ENCODE peak calls at places on chromosomes 16 and 17, in seven cellular contexts. P is GM12864, Y is fibroblast of the aortic adventitia, G is fibroblast of lung, E is AG04449, O is heart right ventricle, I is fibroblast of pulmonary artery. Z is an unnamed sample.

GRCh38 chr17:50308666-50309065 is 34.4 kb downstream of the TMEM92 start:
- DNase-seq in P (no peak), Y (peak; percentile 43), G (peak; percentile 36), E (no peak), O (no peak), I (peak; percentile 44), Z (no peak)

GRCh38 chr16:1309888-1310831 is 724 bp downstream of the UBE2I start:
- DNase-seq in P (no peak), Y (peak; percentile 52), G (peak; percentile 47), E (no peak), O (peak; percentile 55), I (peak; percentile 48), Z (peak; percentile 49)

GRCh38 chr16:11257131-11257938 is 1.3 kb upstream of the SOCS1 start:
- DNase-seq in P (no peak), Y (peak; percentile 82), G (peak; percentile 85), E (no peak), O (peak; percentile 61), I (peak; percentile 87), Z (peak; percentile 27)

GRCh38 chr16:27769561-27770222 is 219.7 kb downstream of the KATNIP start:
- DNase-seq in P (no peak), Y (peak; percentile 31), G (no peak), E (peak; percentile 17), O (no peak), I (peak; percentile 59), Z (no peak)

GRCh38 chr17:49898547-49899490 is 51.0 kb upstream of the TAC4 start:
- DNase-seq in P (no peak), Y (no peak), G (no peak), E (no peak), O (no peak), I (peak; percentile 4), Z (no peak)

GRCh38 chr17:2335726-2336214 is 487 bp downstream of the TSR1 start:
- DNase-seq in P (no peak), Y (no peak), G (no peak), E (no peak), O (no peak), I (no peak), Z (no peak)

GRCh38 chr17:43341705-43342600 is 56.8 kb upstream of the ARL4D start:
- DNase-seq in P (no peak), Y (peak; percentile 72), G (peak; percentile 70), E (no peak), O (no peak), I (peak; percentile 48), Z (no peak)

GRCh38 chr17:79464310-79465010 is 146.4 kb downstream of the RBFOX3 start:
- DNase-seq in P (no peak), Y (no peak), G (no peak), E (no peak), O (no peak), I (no peak), Z (no peak)

GRCh38 chr17:8038954-8039610 is at the start of gene ALOX15B:
- DNase-seq in P (no peak), Y (no peak), G (no peak), E (no peak), O (no peak), I (no peak), Z (no peak)

GRCh38 chr17:71975331-71975801 is 145.5 kb upstream of the SOX9 start:
- DNase-seq in P (no peak), Y (peak; percentile 67), G (peak; percentile 73), E (no peak), O (peak; percentile 58), I (peak; percentile 44), Z (no peak)

GRCh38 chr17:39979021-39979660 is 1.5 kb upstream of the PSMD3 start:
- DNase-seq in P (no peak), Y (peak; percentile 90), G (peak; percentile 51), E (peak; percentile 67), O (no peak), I (peak; percentile 71), Z (peak; percentile 64)

GRCh38 chr16:78770353-78771091 is 671.1 kb downstream of the WWOX start:
- DNase-seq in P (no peak), Y (no peak), G (peak; percentile 29), E (no peak), O (peak; percentile 79), I (no peak), Z (no peak)

GRCh38 chr16:17518441-17518840 is 47.7 kb upstream of the XYLT1 start:
- DNase-seq in P (no peak), Y (peak; percentile 57), G (peak; percentile 49), E (peak; percentile 52), O (no peak), I (peak; percentile 13), Z (no peak)

GRCh38 chr16:12228607-12229499 is 252.3 kb downstream of the SNX29 start:
- DNase-seq in P (no peak), Y (peak; percentile 72), G (peak; percentile 71), E (no peak), O (peak; percentile 39), I (peak; percentile 64), Z (no peak)

GRCh38 chr16:28609631-28610594 is at the start of gene SULT1A1:
- DNase-seq in P (no peak), Y (peak; percentile 35), G (no peak), E (no peak), O (peak; percentile 57), I (peak; percentile 60), Z (no peak)

GRCh38 chr17:40448213-40448638 is 5.0 kb downstream of the IGFBP4 start:
- DNase-seq in P (no peak), Y (peak; percentile 69), G (peak; percentile 60), E (no peak), O (no peak), I (peak; percentile 45), Z (no peak)

GRCh38 chr17:8894673-8895578 is 27.5 kb upstream of the PIK3R6 start:
- DNase-seq in P (peak; percentile 72), Y (peak; percentile 76), G (peak; percentile 73), E (peak; percentile 16), O (no peak), I (peak; percentile 79), Z (peak; percentile 6)

GRCh38 chr17:417691-418420 is 65.2 kb upstream of the RPH3AL start:
- DNase-seq in P (no peak), Y (no peak), G (no peak), E (no peak), O (no peak), I (no peak), Z (no peak)

GRCh38 chr16:86304868-86305267 is 205.5 kb upstream of the FOXF1 start:
- DNase-seq in P (no peak), Y (no peak), G (no peak), E (no peak), O (no peak), I (no peak), Z (no peak)
- H3K4me3 ChIP-seq in P (no peak overlapping the region), Y (no peak overlapping the region), G (no peak overlapping the region), E (no peak overlapping the region), O (no peak overlapping the region), I (no peak overlapping the region), Z (no peak overlapping the region)

GRCh38 chr16:80964351-80964750 is 42.3 kb downstream of the CMC2 start:
- DNase-seq in P (no peak), Y (no peak), G (no peak), E (no peak), O (no peak), I (no peak), Z (no peak)
- H3K4me3 ChIP-seq in P (no peak overlapping the region), Y (no peak overlapping the region), G (no peak overlapping the region), E (no peak overlapping the region), O (no peak overlapping the region), I (no peak overlapping the region), Z (no peak overlapping the region)

DNA sequence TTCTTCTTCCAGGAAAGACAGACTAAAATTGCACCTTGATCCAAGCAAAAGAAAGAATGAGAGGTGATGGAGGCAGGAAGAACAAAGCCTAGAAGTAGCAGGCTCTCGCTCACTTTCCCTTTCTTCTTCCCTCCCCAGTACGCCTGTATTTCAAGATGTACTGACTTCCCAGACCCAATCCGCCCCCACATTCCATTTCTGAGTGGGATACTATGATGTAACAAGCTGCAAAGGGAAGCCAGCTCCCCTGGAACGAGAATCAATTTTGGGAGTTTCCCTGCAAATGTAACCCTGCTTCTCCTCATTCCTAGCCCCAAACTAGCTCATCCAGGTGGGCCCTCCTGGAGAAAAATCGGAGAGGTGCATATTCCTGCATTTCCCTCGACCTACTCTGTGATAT is 398.7 kb downstream of the SHISA9 start:
- DNase-seq in P (no peak), Y (no peak), G (no peak), E (no peak), O (no peak), I (no peak), Z (no peak)
- H3K4me3 ChIP-seq in P (no peak overlapping the region), Y (no peak overlapping the region), G (no peak overlapping the region), E (no peak overlapping the region), O (no peak overlapping the region), I (no peak overlapping the region), Z (no peak overlapping the region)

GRCh38 chr17:32870969-32871368 is 6.0 kb downstream of the MYO1D start:
- DNase-seq in P (no peak), Y (peak; percentile 4), G (peak; percentile 13), E (no peak), O (no peak), I (no peak), Z (no peak)

GRCh38 chr17:32869345-32870026 is 7.4 kb downstream of the MYO1D start:
- DNase-seq in P (no peak), Y (no peak), G (no peak), E (no peak), O (no peak), I (no peak), Z (no peak)

GRCh38 chr17:32873114-32873513 is 3.8 kb downstream of the MYO1D start:
- DNase-seq in P (no peak), Y (no peak), G (no peak), E (no peak), O (no peak), I (no peak), Z (no peak)

GRCh38 chr17:32871736-32872135 is 5.2 kb downstream of the MYO1D start:
- DNase-seq in P (no peak), Y (no peak), G (no peak), E (no peak), O (no peak), I (no peak), Z (no peak)

DNA sequence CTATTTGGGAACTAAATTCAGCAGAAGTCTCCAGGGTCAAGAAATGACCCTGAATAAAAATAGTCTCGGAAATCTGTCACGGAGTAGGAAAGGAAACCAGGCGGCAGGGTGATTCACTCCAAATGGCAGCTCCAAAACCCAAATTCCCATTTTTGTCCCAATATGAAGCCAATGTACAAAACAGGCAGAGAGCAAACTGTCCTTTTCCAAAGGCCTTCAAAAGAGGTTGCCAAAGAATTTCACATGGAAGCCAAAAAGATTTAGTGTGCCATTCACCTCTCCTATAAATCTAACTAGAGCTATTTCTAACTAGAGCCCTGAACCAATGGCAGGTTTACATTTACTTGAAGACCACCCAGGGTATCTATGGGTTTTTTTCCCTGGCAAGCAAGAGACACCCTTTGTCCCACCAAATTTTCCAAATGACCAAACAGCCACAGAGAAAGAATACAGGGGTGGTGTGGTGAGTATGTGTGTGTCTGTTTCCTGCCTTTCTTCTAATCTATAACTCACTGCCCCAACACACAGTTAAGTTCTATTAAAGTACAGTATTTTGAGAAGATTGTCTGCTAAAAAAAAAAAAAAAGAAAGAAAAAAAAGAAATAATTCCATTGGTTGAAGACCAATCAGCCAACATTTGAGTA is 6.8 kb downstream of the MYO1D start:
- DNase-seq in P (no peak), Y (peak; percentile 31), G (peak; percentile 32), E (no peak), O (no peak), I (no peak), Z (no peak)
- H3K4me3 ChIP-seq in P (no peak overlapping the region), Y (no peak overlapping the region), G (no peak overlapping the region), E (no peak overlapping the region), O (no peak overlapping the region), I (no peak overlapping the region), Z (no peak overlapping the region)